ENCODE peak calls at places on chromosomes 13 and 19, in four cellular contexts. One of them, this sample, is unnamed.

GRCh38 chr19:16898306-16899015 is 9.7 kb downstream of the F2RL3 start:
- DNase-seq in activated CD8-positive, alpha-beta T cell treated with anti-CD3 and anti-CD28 coated beads, Interleukin-2, amount 10 ng/mL, durations not matched to agents 7 days and 5 days: no peak
- DNase-seq in LHCN-M2: no peak
- DNase-seq in progenitor cell of endocrine pancreas: no peak
- DNase-seq in this sample: no peak

GRCh38 chr13:61880576-61881283 is 465.1 kb upstream of the PCDH20 start:
- DNase-seq in activated CD8-positive, alpha-beta T cell treated with anti-CD3 and anti-CD28 coated beads, Interleukin-2, amount 10 ng/mL, durations not matched to agents 7 days and 5 days: no peak
- DNase-seq in LHCN-M2: no peak
- DNase-seq in progenitor cell of endocrine pancreas: no peak
- DNase-seq in this sample: no peak

GRCh38 chr13:97758317-97758716 is 195.2 kb upstream of the IPO5 start:
- DNase-seq in activated CD8-positive, alpha-beta T cell treated with anti-CD3 and anti-CD28 coated beads, Interleukin-2, amount 10 ng/mL, durations not matched to agents 7 days and 5 days: no peak
- DNase-seq in LHCN-M2: no peak
- DNase-seq in progenitor cell of endocrine pancreas: no peak
- DNase-seq in this sample: no peak

GRCh38 chr19:33268162-33268991 is 34.0 kb downstream of the CEBPA start:
- DNase-seq in activated CD8-positive, alpha-beta T cell treated with anti-CD3 and anti-CD28 coated beads, Interleukin-2, amount 10 ng/mL, durations not matched to agents 7 days and 5 days: no peak
- DNase-seq in LHCN-M2: no peak
- DNase-seq in progenitor cell of endocrine pancreas: no peak
- DNase-seq in this sample: no peak

GRCh38 chr19:48330012-48330681 is 4.8 kb downstream of the EMP3 start:
- DNase-seq in activated CD8-positive, alpha-beta T cell treated with anti-CD3 and anti-CD28 coated beads, Interleukin-2, amount 10 ng/mL, durations not matched to agents 7 days and 5 days: peak
- DNase-seq in LHCN-M2: no peak
- DNase-seq in progenitor cell of endocrine pancreas: peak
- DNase-seq in this sample: no peak

GRCh38 chr13:30738526-30738925 is 3.2 kb downstream of the ALOX5AP start:
- DNase-seq in activated CD8-positive, alpha-beta T cell treated with anti-CD3 and anti-CD28 coated beads, Interleukin-2, amount 10 ng/mL, durations not matched to agents 7 days and 5 days: no peak
- DNase-seq in LHCN-M2: no peak
- DNase-seq in progenitor cell of endocrine pancreas: no peak
- DNase-seq in this sample: no peak

GRCh38 chr19:42202290-42202867 is 15.1 kb downstream of the DEDD2 start:
- DNase-seq in activated CD8-positive, alpha-beta T cell treated with anti-CD3 and anti-CD28 coated beads, Interleukin-2, amount 10 ng/mL, durations not matched to agents 7 days and 5 days: no peak
- DNase-seq in LHCN-M2: no peak
- DNase-seq in progenitor cell of endocrine pancreas: no peak
- DNase-seq in this sample: peak

GRCh38 chr13:33953203-33953602 is 135.3 kb downstream of the RFC3 start:
- DNase-seq in activated CD8-positive, alpha-beta T cell treated with anti-CD3 and anti-CD28 coated beads, Interleukin-2, amount 10 ng/mL, durations not matched to agents 7 days and 5 days: no peak
- DNase-seq in LHCN-M2: peak
- DNase-seq in progenitor cell of endocrine pancreas: no peak
- DNase-seq in this sample: peak

GRCh38 chr19:57317503-57317902 is 2.8 kb upstream of the ZNF543 start:
- DNase-seq in activated CD8-positive, alpha-beta T cell treated with anti-CD3 and anti-CD28 coated beads, Interleukin-2, amount 10 ng/mL, durations not matched to agents 7 days and 5 days: no peak
- DNase-seq in LHCN-M2: peak
- DNase-seq in progenitor cell of endocrine pancreas: no peak
- DNase-seq in this sample: peak

GRCh38 chr13:40171566-40171965 is 494.9 kb downstream of the FOXO1 start:
- DNase-seq in activated CD8-positive, alpha-beta T cell treated with anti-CD3 and anti-CD28 coated beads, Interleukin-2, amount 10 ng/mL, durations not matched to agents 7 days and 5 days: no peak
- DNase-seq in LHCN-M2: peak
- DNase-seq in progenitor cell of endocrine pancreas: no peak
- DNase-seq in this sample: no peak

GRCh38 chr13:110283661-110284516 is 23.1 kb downstream of the COL4A1 start:
- DNase-seq in activated CD8-positive, alpha-beta T cell treated with anti-CD3 and anti-CD28 coated beads, Interleukin-2, amount 10 ng/mL, durations not matched to agents 7 days and 5 days: no peak
- DNase-seq in LHCN-M2: peak
- DNase-seq in progenitor cell of endocrine pancreas: no peak
- DNase-seq in this sample: peak

GRCh38 chr19:8308891-8309291 is 733 bp upstream of the CD320 start:
- DNase-seq in activated CD8-positive, alpha-beta T cell treated with anti-CD3 and anti-CD28 coated beads, Interleukin-2, amount 10 ng/mL, durations not matched to agents 7 days and 5 days: no peak
- DNase-seq in LHCN-M2: no peak
- DNase-seq in progenitor cell of endocrine pancreas: peak
- DNase-seq in this sample: no peak

GRCh38 chr19:28542394-28543243 is 670.3 kb downstream of the UQCRFS1 start:
- DNase-seq in activated CD8-positive, alpha-beta T cell treated with anti-CD3 and anti-CD28 coated beads, Interleukin-2, amount 10 ng/mL, durations not matched to agents 7 days and 5 days: no peak
- DNase-seq in LHCN-M2: no peak
- DNase-seq in progenitor cell of endocrine pancreas: no peak
- DNase-seq in this sample: no peak

GRCh38 chr13:58397596-58398387 is 766.2 kb downstream of the PCDH17 start:
- DNase-seq in activated CD8-positive, alpha-beta T cell treated with anti-CD3 and anti-CD28 coated beads, Interleukin-2, amount 10 ng/mL, durations not matched to agents 7 days and 5 days: no peak
- DNase-seq in LHCN-M2: no peak
- DNase-seq in progenitor cell of endocrine pancreas: no peak
- DNase-seq in this sample: no peak

GRCh38 chr13:74129500-74130144 is 4.6 kb downstream of the KLF12 start:
- DNase-seq in activated CD8-positive, alpha-beta T cell treated with anti-CD3 and anti-CD28 coated beads, Interleukin-2, amount 10 ng/mL, durations not matched to agents 7 days and 5 days: peak
- DNase-seq in LHCN-M2: peak
- DNase-seq in progenitor cell of endocrine pancreas: no peak
- DNase-seq in this sample: peak

GRCh38 chr13:33158271-33158670 is 127.3 kb downstream of the STARD13 start:
- DNase-seq in activated CD8-positive, alpha-beta T cell treated with anti-CD3 and anti-CD28 coated beads, Interleukin-2, amount 10 ng/mL, durations not matched to agents 7 days and 5 days: no peak
- DNase-seq in LHCN-M2: no peak
- DNase-seq in progenitor cell of endocrine pancreas: no peak
- DNase-seq in this sample: no peak

GRCh38 chr13:48551329-48551728 is 18.4 kb upstream of the RCBTB2 start:
- DNase-seq in activated CD8-positive, alpha-beta T cell treated with anti-CD3 and anti-CD28 coated beads, Interleukin-2, amount 10 ng/mL, durations not matched to agents 7 days and 5 days: peak
- DNase-seq in LHCN-M2: no peak
- DNase-seq in progenitor cell of endocrine pancreas: no peak
- DNase-seq in this sample: no peak

GRCh38 chr19:55503447-55504251 is 15.4 kb downstream of the SSC5D start:
- DNase-seq in activated CD8-positive, alpha-beta T cell treated with anti-CD3 and anti-CD28 coated beads, Interleukin-2, amount 10 ng/mL, durations not matched to agents 7 days and 5 days: peak
- DNase-seq in LHCN-M2: peak
- DNase-seq in progenitor cell of endocrine pancreas: peak
- DNase-seq in this sample: peak

GRCh38 chr13:36356058-36356457 is 9.9 kb upstream of the SPART start:
- DNase-seq in activated CD8-positive, alpha-beta T cell treated with anti-CD3 and anti-CD28 coated beads, Interleukin-2, amount 10 ng/mL, durations not matched to agents 7 days and 5 days: no peak
- DNase-seq in LHCN-M2: no peak
- DNase-seq in progenitor cell of endocrine pancreas: peak
- DNase-seq in this sample: no peak

This sample was measured in myocyte.